ENCODE peak calls at places on chromosomes 11 and 22, in nine cellular contexts. H is smooth muscle cell of the brain vasculature; Q is substantia nigra; Y is Peyer's patch; S is B cell; X is breast epithelium; O is stimulated activated CD4-positive, alpha-beta T cell treated with anti-CD3 and anti-CD28 coated beads, Interleukin-1b, Interleukin-23, amount 100 ng/mL, for 4 hours; E is activated CD4-positive, CD25-positive, alpha-beta regulatory T cell treated with anti-CD3 and anti-CD28 coated beads, Interleukin-2, amount 50 U/mL, for 16 hours; L is body of pancreas. W is an unnamed sample.

GRCh38 chr22:37546436-37547248 is 13.6 kb upstream of the CDC42EP1 start:
- DNase-seq in Q (no peak), E (no peak), S (no peak), L (peak), H (peak), O (no peak), X (no peak), Y (peak), W (no peak)

GRCh38 chr22:37454857-37455686 is 27.8 kb upstream of the ELFN2 start:
- DNase-seq in Q (no peak), E (no peak), Y (no peak), H (no peak), L (peak), S (no peak), X (no peak), O (no peak), W (no peak)

GRCh38 chr11:123211981-123212380 is 16.9 kb upstream of the CLMP start:
- DNase-seq in E (no peak), X (no peak), L (no peak), S (no peak), Q (no peak), O (no peak), H (no peak), Y (no peak), W (no peak)

GRCh38 chr11:129766858-129767604 is 48.6 kb upstream of the TMEM45B start:
- DNase-seq in S (no peak), Q (no peak), L (peak), X (no peak), H (no peak), Y (peak), O (peak), E (no peak), W (no peak)

GRCh38 chr22:42803454-42803853 is 53.6 kb downstream of the ARFGAP3 start:
- DNase-seq in Y (no peak), O (no peak), X (peak), H (no peak), E (no peak), L (peak), Q (no peak), S (no peak), W (no peak)

GRCh38 chr22:41922940-41923594 is 3.5 kb downstream of the TNFRSF13C start:
- DNase-seq in S (peak), O (no peak), Y (no peak), H (no peak), L (no peak), E (no peak), Q (no peak), X (no peak), W (no peak)

GRCh38 chr22:19943665-19944026 is 2.0 kb upstream of the TXNRD2 start:
- DNase-seq in O (no peak), L (no peak), Y (no peak), E (no peak), S (no peak), H (no peak), Q (no peak), X (no peak), W (peak)

GRCh38 chr22:42946551-42947198 is 68.3 kb downstream of the PACSIN2 start:
- DNase-seq in L (no peak), Y (peak), S (no peak), X (no peak), E (no peak), H (no peak), Q (no peak), O (no peak), W (no peak)

GRCh38 chr11:119585038-119585666 is 143.8 kb downstream of the NECTIN1 start:
- DNase-seq in O (no peak), Y (peak), H (no peak), E (no peak), X (peak), S (no peak), L (peak), Q (no peak), W (no peak)

GRCh38 chr22:46594947-46595298 is 25.3 kb upstream of the GRAMD4 start:
- DNase-seq in Y (no peak), Q (no peak), E (no peak), H (no peak), O (no peak), X (no peak), S (no peak), L (no peak), W (no peak)

GRCh38 chr11:66268953-66269906 is 791 bp downstream of the RAB1B start:
- DNase-seq in S (no peak), H (no peak), Y (no peak), O (no peak), Q (no peak), L (peak), E (no peak), X (no peak), W (peak)

GRCh38 chr11:67410984-67411784 is 4.3 kb upstream of the CARNS1 start:
- DNase-seq in Y (no peak), L (no peak), E (no peak), O (no peak), S (no peak), Q (no peak), X (no peak), H (no peak), W (no peak)

GRCh38 chr11:115067471-115067870 is 389.1 kb downstream of the NXPE2 start:
- DNase-seq in S (no peak), E (no peak), Q (no peak), X (no peak), H (no peak), Y (no peak), O (no peak), L (no peak), W (no peak)

GRCh38 chr22:32693102-32693501 is 108.4 kb upstream of the TIMP3 start:
- DNase-seq in Y (no peak), L (no peak), S (no peak), H (no peak), X (no peak), O (no peak), Q (no peak), E (no peak), W (no peak)

GRCh38 chr22:46062971-46063631 is 86.1 kb upstream of the WNT7B start:
- DNase-seq in O (no peak), H (no peak), X (peak), E (no peak), L (no peak), Y (peak), Q (no peak), S (no peak), W (no peak)

GRCh38 chr11:116730568-116730967 is 42.2 kb downstream of the BUD13 start:
- DNase-seq in S (no peak), E (no peak), Q (no peak), O (no peak), X (no peak), L (no peak), Y (peak), H (no peak), W (no peak)

GRCh38 chr11:62439785-62440602 is 21.2 kb downstream of the SCGB1A1 start:
- DNase-seq in E (no peak), O (no peak), X (peak), S (no peak), H (no peak), Q (no peak), L (peak), Y (no peak), W (no peak)

GRCh38 chr11:111557425-111558111 is 17.0 kb downstream of the LAYN start:
- DNase-seq in Y (no peak), X (no peak), L (no peak), O (no peak), E (no peak), S (no peak), H (no peak), Q (no peak), W (peak)

GRCh38 chr11:112200252-112200651 is 24.9 kb downstream of the BCO2 start:
- DNase-seq in S (no peak), L (no peak), H (no peak), Y (no peak), E (no peak), O (no peak), X (no peak), Q (no peak), W (no peak)

GRCh38 chr11:62140302-62141110 is 16.7 kb downstream of the INCENP start:
- DNase-seq in E (no peak), L (no peak), X (no peak), S (no peak), O (no peak), H (no peak), Q (no peak), Y (peak), W (no peak)

GRCh38 chr11:122069946-122070345 is 46.1 kb downstream of the BLID start:
- DNase-seq in Q (no peak), Y (peak), S (no peak), E (no peak), X (peak), L (peak), O (no peak), H (peak), W (no peak)